ENCODE peak calls at places on chromosomes 12 and 14, in seven cellular contexts. One of them, this sample, is unnamed.

GRCh38 chr12:27635349-27635972 is 60.8 kb upstream of the REP15 start:
- DNase-seq in brain microvascular endothelial cell: no peak
- DNase-seq in upper lobe of right lung: no peak
- DNase-seq in aorta: no peak
- DNase-seq in GM23338: peak; percentile 65
- DNase-seq in mucosa of descending colon: no peak
- DNase-seq in NT2/D1: peak; percentile 38
- DNase-seq in this sample: no peak

GRCh38 chr12:7833831-7834230 is 38.9 kb downstream of the SLC2A14 start:
- DNase-seq in aorta: no peak
- DNase-seq in upper lobe of right lung: no peak
- DNase-seq in mucosa of descending colon: no peak
- DNase-seq in GM23338: no peak
- DNase-seq in brain microvascular endothelial cell: no peak
- DNase-seq in NT2/D1: no peak
- DNase-seq in this sample: no peak

GRCh38 chr12:48925218-48925871 is at the start of gene FKBP11:
- DNase-seq in aorta: peak; percentile 76
- DNase-seq in mucosa of descending colon: peak; percentile 81
- DNase-seq in brain microvascular endothelial cell: peak; percentile 22
- DNase-seq in upper lobe of right lung: peak; percentile 86
- DNase-seq in NT2/D1: no peak
- DNase-seq in GM23338: peak; percentile 91
- DNase-seq in this sample: peak; percentile 90

GRCh38 chr12:75656650-75657049 is 145.2 kb upstream of the KRR1 start:
- DNase-seq in upper lobe of right lung: no peak
- DNase-seq in NT2/D1: no peak
- DNase-seq in mucosa of descending colon: no peak
- DNase-seq in GM23338: no peak
- DNase-seq in aorta: no peak
- DNase-seq in brain microvascular endothelial cell: peak; percentile 92
- DNase-seq in this sample: no peak

GRCh38 chr12:132144115-132145071 is at the start of the genes DDX51 and NOC4L:
- DNase-seq in GM23338: peak; percentile 94
- DNase-seq in NT2/D1: peak; percentile 96
- DNase-seq in mucosa of descending colon: peak; percentile 96
- DNase-seq in brain microvascular endothelial cell: peak; percentile 91
- DNase-seq in aorta: peak; percentile 95
- DNase-seq in upper lobe of right lung: peak; percentile 96
- DNase-seq in this sample: peak; percentile 99

GRCh38 chr12:77943466-77943865 is 112.8 kb downstream of the NAV3 start:
- DNase-seq in upper lobe of right lung: no peak
- DNase-seq in GM23338: no peak
- DNase-seq in aorta: no peak
- DNase-seq in brain microvascular endothelial cell: peak; percentile 72
- DNase-seq in mucosa of descending colon: no peak
- DNase-seq in NT2/D1: no peak
- DNase-seq in this sample: no peak

GRCh38 chr14:55092326-55092725 is 36.7 kb upstream of the LGALS3 start:
- DNase-seq in aorta: no peak
- DNase-seq in upper lobe of right lung: no peak
- DNase-seq in mucosa of descending colon: no peak
- DNase-seq in NT2/D1: no peak
- DNase-seq in GM23338: no peak
- DNase-seq in brain microvascular endothelial cell: no peak
- DNase-seq in this sample: no peak

GRCh38 chr14:32013083-32013482 is 64.0 kb upstream of the ARHGAP5 start:
- DNase-seq in NT2/D1: peak; percentile 23
- DNase-seq in brain microvascular endothelial cell: no peak
- DNase-seq in upper lobe of right lung: no peak
- DNase-seq in mucosa of descending colon: no peak
- DNase-seq in aorta: no peak
- DNase-seq in GM23338: peak; percentile 75
- DNase-seq in this sample: peak; percentile 25

GRCh38 chr12:51222461-51222860 is 4.6 kb upstream of the POU6F1 start:
- DNase-seq in upper lobe of right lung: no peak
- DNase-seq in brain microvascular endothelial cell: no peak
- DNase-seq in GM23338: no peak
- DNase-seq in mucosa of descending colon: no peak
- DNase-seq in NT2/D1: no peak
- DNase-seq in aorta: no peak
- DNase-seq in this sample: no peak

GRCh38 chr12:125873031-125873430 is 807.8 kb downstream of the AACS start:
- DNase-seq in upper lobe of right lung: no peak
- DNase-seq in NT2/D1: no peak
- DNase-seq in GM23338: no peak
- DNase-seq in aorta: no peak
- DNase-seq in brain microvascular endothelial cell: no peak
- DNase-seq in mucosa of descending colon: no peak
- DNase-seq in this sample: no peak

GRCh38 chr12:21350975-21351374 is 16.3 kb upstream of the SLCO1A2 start:
- DNase-seq in aorta: no peak
- DNase-seq in GM23338: no peak
- DNase-seq in upper lobe of right lung: no peak
- DNase-seq in mucosa of descending colon: no peak
- DNase-seq in brain microvascular endothelial cell: no peak
- DNase-seq in NT2/D1: no peak
- DNase-seq in this sample: no peak

GRCh38 chr14:99361596-99362220 is 89.7 kb upstream of the BCL11B start:
- DNase-seq in upper lobe of right lung: no peak
- DNase-seq in brain microvascular endothelial cell: no peak
- DNase-seq in GM23338: no peak
- DNase-seq in mucosa of descending colon: no peak
- DNase-seq in NT2/D1: no peak
- DNase-seq in aorta: no peak
- DNase-seq in this sample: no peak

GRCh38 chr12:80636832-80637231 is 70.6 kb upstream of the MYF6 start:
- DNase-seq in NT2/D1: no peak
- DNase-seq in mucosa of descending colon: no peak
- DNase-seq in aorta: no peak
- DNase-seq in GM23338: no peak
- DNase-seq in brain microvascular endothelial cell: peak; percentile 24
- DNase-seq in upper lobe of right lung: no peak
- DNase-seq in this sample: no peak

GRCh38 chr14:30445394-30445793 is 113.6 kb upstream of the G2E3 start:
- DNase-seq in brain microvascular endothelial cell: no peak
- DNase-seq in upper lobe of right lung: no peak
- DNase-seq in GM23338: no peak
- DNase-seq in aorta: no peak
- DNase-seq in NT2/D1: no peak
- DNase-seq in mucosa of descending colon: no peak
- DNase-seq in this sample: no peak

GRCh38 chr12:126582231-126582630 is 1517.0 kb downstream of the AACS start:
- DNase-seq in NT2/D1: peak; percentile 5
- DNase-seq in GM23338: no peak
- DNase-seq in aorta: no peak
- DNase-seq in brain microvascular endothelial cell: no peak
- DNase-seq in upper lobe of right lung: no peak
- DNase-seq in mucosa of descending colon: no peak
- DNase-seq in this sample: no peak

GRCh38 chr12:70267550-70267949 is 24.3 kb downstream of the CNOT2 start:
- DNase-seq in brain microvascular endothelial cell: no peak
- DNase-seq in NT2/D1: no peak
- DNase-seq in upper lobe of right lung: no peak
- DNase-seq in aorta: no peak
- DNase-seq in GM23338: no peak
- DNase-seq in mucosa of descending colon: no peak
- DNase-seq in this sample: no peak

GRCh38 chr12:116604151-116604550 is 45.0 kb downstream of the MAP1LC3B2 start:
- DNase-seq in upper lobe of right lung: no peak
- DNase-seq in aorta: no peak
- DNase-seq in NT2/D1: no peak
- DNase-seq in brain microvascular endothelial cell: no peak
- DNase-seq in mucosa of descending colon: no peak
- DNase-seq in GM23338: no peak
- DNase-seq in this sample: no peak

GRCh38 chr14:104319489-104320241 is 181.3 kb downstream of the KIF26A start:
- DNase-seq in aorta: peak; percentile 40
- DNase-seq in brain microvascular endothelial cell: no peak
- DNase-seq in NT2/D1: no peak
- DNase-seq in upper lobe of right lung: no peak
- DNase-seq in GM23338: no peak
- DNase-seq in mucosa of descending colon: peak; percentile 19
- DNase-seq in this sample: peak; percentile 51

GRCh38 chr12:111777345-111778045 is 10.8 kb downstream of the ALDH2 start:
- DNase-seq in GM23338: no peak
- DNase-seq in brain microvascular endothelial cell: no peak
- DNase-seq in upper lobe of right lung: peak; percentile 75
- DNase-seq in mucosa of descending colon: peak; percentile 80
- DNase-seq in aorta: peak; percentile 75
- DNase-seq in NT2/D1: no peak
- DNase-seq in this sample: no peak

GRCh38 chr14:50027797-50028196 is 88.6 kb downstream of the VCPKMT start:
- DNase-seq in aorta: no peak
- DNase-seq in NT2/D1: no peak
- DNase-seq in upper lobe of right lung: no peak
- DNase-seq in mucosa of descending colon: no peak
- DNase-seq in brain microvascular endothelial cell: no peak
- DNase-seq in GM23338: no peak
- DNase-seq in this sample: no peak

DNA sequence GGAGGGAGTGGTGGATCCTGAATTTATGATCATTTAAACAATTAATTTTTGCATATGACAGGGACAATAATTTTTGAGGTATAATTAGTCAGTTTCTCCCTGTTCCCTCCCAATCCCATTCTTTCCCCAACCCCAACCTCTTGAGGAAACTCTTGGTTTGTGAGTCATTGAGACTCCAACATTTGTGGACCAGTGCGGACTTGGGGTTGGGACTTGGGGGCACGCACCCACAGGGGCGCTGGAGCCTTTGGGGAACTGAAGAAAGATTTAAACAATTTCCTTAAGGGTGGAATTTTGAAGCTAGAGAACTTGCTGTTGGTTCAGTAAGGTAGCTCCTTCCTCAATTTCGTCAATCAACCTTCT is 17.4 kb upstream of the PTGR2 start:
- DNase-seq in NT2/D1: no peak
- DNase-seq in brain microvascular endothelial cell: no peak
- DNase-seq in aorta: no peak
- DNase-seq in mucosa of descending colon: no peak
- DNase-seq in GM23338: no peak
- DNase-seq in upper lobe of right lung: no peak
- DNase-seq in this sample: no peak
- H3K36me3 ChIP-seq in NT2/D1: no peaks in the 10 kb centered on the region
- H3K36me3 ChIP-seq in brain microvascular endothelial cell: no peaks in the 10 kb centered on the region
- H3K36me3 ChIP-seq in aorta: no peaks in the 10 kb centered on the region
- H3K36me3 ChIP-seq in mucosa of descending colon: no peaks in the 10 kb centered on the region
- H3K36me3 ChIP-seq in GM23338: no peaks in the 10 kb centered on the region
- H3K36me3 ChIP-seq in upper lobe of right lung: no peaks in the 10 kb centered on the region
- H3K36me3 ChIP-seq in this sample: no peaks in the 10 kb centered on the region

GRCh38 chr14:69616408-69616773 is 5.0 kb downstream of the SUSD6 start:
- DNase-seq in GM23338: no peak
- DNase-seq in mucosa of descending colon: no peak
- DNase-seq in aorta: no peak
- DNase-seq in brain microvascular endothelial cell: no peak
- DNase-seq in NT2/D1: no peak
- DNase-seq in upper lobe of right lung: no peak
- DNase-seq in this sample: no peak
- H3K36me3 ChIP-seq in GM23338: no peaks in the 10 kb centered on the region
- H3K36me3 ChIP-seq in mucosa of descending colon: no peaks in the 10 kb centered on the region
- H3K36me3 ChIP-seq in aorta: no peaks in the 10 kb centered on the region
- H3K36me3 ChIP-seq in brain microvascular endothelial cell: no peaks in the 10 kb centered on the region
- H3K36me3 ChIP-seq in NT2/D1: no peaks in the 10 kb centered on the region
- H3K36me3 ChIP-seq in upper lobe of right lung: no peaks in the 10 kb centered on the region
- H3K36me3 ChIP-seq in this sample: no peaks in the 10 kb centered on the region

GRCh38 chr14:96532632-96533031 is 30.4 kb downstream of the PAPOLA start:
- DNase-seq in GM23338: no peak
- DNase-seq in brain microvascular endothelial cell: no peak
- DNase-seq in mucosa of descending colon: no peak
- DNase-seq in aorta: no peak
- DNase-seq in NT2/D1: no peak
- DNase-seq in upper lobe of right lung: no peak
- DNase-seq in this sample: no peak
- H3K36me3 ChIP-seq in GM23338: peaks cover 17% of the 10 kb centered on the region
- H3K36me3 ChIP-seq in brain microvascular endothelial cell: peaks cover 26% of the 10 kb centered on the region
- H3K36me3 ChIP-seq in mucosa of descending colon: no peaks in the 10 kb centered on the region
- H3K36me3 ChIP-seq in aorta: no peaks in the 10 kb centered on the region
- H3K36me3 ChIP-seq in NT2/D1: peaks cover 66% of the 10 kb centered on the region
- H3K36me3 ChIP-seq in upper lobe of right lung: peaks cover 74% of the 10 kb centered on the region
- H3K36me3 ChIP-seq in this sample: peaks cover 2% of the 10 kb centered on the region

GRCh38 chr12:106885026-106885425 is 70.7 kb upstream of the TMEM263 start:
- DNase-seq in aorta: no peak
- DNase-seq in brain microvascular endothelial cell: no peak
- DNase-seq in mucosa of descending colon: no peak
- DNase-seq in NT2/D1: no peak
- DNase-seq in upper lobe of right lung: no peak
- DNase-seq in GM23338: no peak
- DNase-seq in this sample: no peak
- H3K36me3 ChIP-seq in aorta: peaks cover 7% of the 10 kb centered on the region
- H3K36me3 ChIP-seq in brain microvascular endothelial cell: peaks cover 2% of the 10 kb centered on the region
- H3K36me3 ChIP-seq in mucosa of descending colon: no peaks in the 10 kb centered on the region
- H3K36me3 ChIP-seq in NT2/D1: peaks cover 75% of the 10 kb centered on the region
- H3K36me3 ChIP-seq in upper lobe of right lung: peaks cover 35% of the 10 kb centered on the region
- H3K36me3 ChIP-seq in GM23338: peaks cover 15% of the 10 kb centered on the region
- H3K36me3 ChIP-seq in this sample: peaks cover 6% of the 10 kb centered on the region

GRCh38 chr12:47698631-47699030 is 7.2 kb downstream of the RPAP3 start:
- DNase-seq in NT2/D1: no peak
- DNase-seq in aorta: no peak
- DNase-seq in GM23338: no peak
- DNase-seq in brain microvascular endothelial cell: no peak
- DNase-seq in mucosa of descending colon: no peak
- DNase-seq in upper lobe of right lung: no peak
- DNase-seq in this sample: no peak
- H3K36me3 ChIP-seq in NT2/D1: peaks cover 87% of the 10 kb centered on the region
- H3K36me3 ChIP-seq in aorta: peaks cover 4% of the 10 kb centered on the region
- H3K36me3 ChIP-seq in GM23338: peaks cover 12% of the 10 kb centered on the region
- H3K36me3 ChIP-seq in brain microvascular endothelial cell: peaks cover 21% of the 10 kb centered on the region
- H3K36me3 ChIP-seq in mucosa of descending colon: no peaks in the 10 kb centered on the region
- H3K36me3 ChIP-seq in upper lobe of right lung: peaks cover 45% of the 10 kb centered on the region
- H3K36me3 ChIP-seq in this sample: peaks cover 3% of the 10 kb centered on the region

DNA sequence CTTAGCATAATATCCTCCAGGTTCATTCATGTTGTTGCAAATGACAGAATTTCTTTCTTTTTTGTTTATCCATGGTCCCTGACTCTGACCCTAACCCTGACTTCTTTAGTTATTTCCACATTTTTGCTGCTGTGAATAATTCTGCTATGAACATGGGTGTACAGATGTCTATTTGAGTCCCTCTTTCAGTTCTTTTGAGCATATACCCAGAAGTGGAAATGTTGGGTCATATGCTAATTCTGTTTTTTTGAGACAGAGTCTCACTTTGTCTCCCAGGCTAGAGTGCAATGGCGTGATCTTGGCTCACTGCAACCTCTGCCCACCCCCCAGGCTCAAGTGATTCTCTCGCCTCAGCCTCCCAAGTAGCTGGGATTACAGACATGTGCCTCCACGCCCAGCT is 33.1 kb downstream of the KNTC1 start:
- DNase-seq in upper lobe of right lung: no peak
- DNase-seq in aorta: no peak
- DNase-seq in brain microvascular endothelial cell: no peak
- DNase-seq in NT2/D1: no peak
- DNase-seq in mucosa of descending colon: no peak
- DNase-seq in GM23338: no peak
- DNase-seq in this sample: no peak
- H3K36me3 ChIP-seq in upper lobe of right lung: peaks cover 13% of the 10 kb centered on the region
- H3K36me3 ChIP-seq in aorta: no peaks in the 10 kb centered on the region
- H3K36me3 ChIP-seq in brain microvascular endothelial cell: peaks cover 2% of the 10 kb centered on the region
- H3K36me3 ChIP-seq in NT2/D1: peaks cover 90% of the 10 kb centered on the region
- H3K36me3 ChIP-seq in mucosa of descending colon: no peaks in the 10 kb centered on the region
- H3K36me3 ChIP-seq in GM23338: peaks cover 37% of the 10 kb centered on the region
- H3K36me3 ChIP-seq in this sample: peaks cover 10% of the 10 kb centered on the region

GRCh38 chr12:67710582-67710981 is 62.0 kb downstream of the DYRK2 start:
- DNase-seq in upper lobe of right lung: no peak
- DNase-seq in aorta: no peak
- DNase-seq in GM23338: no peak
- DNase-seq in brain microvascular endothelial cell: no peak
- DNase-seq in mucosa of descending colon: peak; percentile 70
- DNase-seq in NT2/D1: no peak
- DNase-seq in this sample: no peak
- H3K36me3 ChIP-seq in upper lobe of right lung: no peaks in the 10 kb centered on the region
- H3K36me3 ChIP-seq in aorta: no peaks in the 10 kb centered on the region
- H3K36me3 ChIP-seq in GM23338: no peaks in the 10 kb centered on the region
- H3K36me3 ChIP-seq in brain microvascular endothelial cell: no peaks in the 10 kb centered on the region
- H3K36me3 ChIP-seq in mucosa of descending colon: no peaks in the 10 kb centered on the region
- H3K36me3 ChIP-seq in NT2/D1: no peaks in the 10 kb centered on the region
- H3K36me3 ChIP-seq in this sample: no peaks in the 10 kb centered on the region

GRCh38 chr12:11729008-11729407 is 79.5 kb downstream of the ETV6 start:
- DNase-seq in mucosa of descending colon: peak; percentile 81
- DNase-seq in aorta: no peak
- DNase-seq in upper lobe of right lung: no peak
- DNase-seq in NT2/D1: no peak
- DNase-seq in brain microvascular endothelial cell: no peak
- DNase-seq in GM23338: no peak
- DNase-seq in this sample: no peak
- H3K36me3 ChIP-seq in mucosa of descending colon: peaks cover 5% of the 10 kb centered on the region
- H3K36me3 ChIP-seq in aorta: no peaks in the 10 kb centered on the region
- H3K36me3 ChIP-seq in upper lobe of right lung: no peaks in the 10 kb centered on the region
- H3K36me3 ChIP-seq in NT2/D1: peaks cover 8% of the 10 kb centered on the region
- H3K36me3 ChIP-seq in brain microvascular endothelial cell: no peaks in the 10 kb centered on the region
- H3K36me3 ChIP-seq in GM23338: no peaks in the 10 kb centered on the region
- H3K36me3 ChIP-seq in this sample: no peaks in the 10 kb centered on the region

This sample was measured in H7.